ENCODE peak calls at places on chromosome 22, in ten cellular contexts. S, P, T, D, Q, K, J, F, Y and C are unnamed samples.

GRCh38 chr22:20552913-20553401 is 45.5 kb downstream of the MED15 start:
- DNase-seq in T (no peak), J (peak; percentile 74), F (no peak), D (peak; percentile 53), Y (no peak), K (peak; percentile 83), S (no peak), Q (no peak), P (peak; percentile 74), C (no peak)

GRCh38 chr22:26364066-26365015 is 64.7 kb upstream of the ASPHD2 start:
- DNase-seq in S (no peak), F (peak; percentile 31), J (peak; percentile 37), K (peak; percentile 80), T (peak; percentile 54), Q (peak; percentile 36), P (no peak), D (peak; percentile 20), Y (no peak), C (peak; percentile 61)

GRCh38 chr22:22666307-22667091 is 22.1 kb downstream of the GGTLC2 start:
- DNase-seq in S (no peak), D (no peak), J (no peak), F (no peak), Y (peak; percentile 66), T (peak; percentile 60), Q (peak; percentile 8), K (peak; percentile 46), P (no peak), C (peak; percentile 68)

GRCh38 chr22:37898441-37899181 is 7.5 kb upstream of the MICALL1 start:
- DNase-seq in K (no peak), P (no peak), S (no peak), D (no peak), T (no peak), Y (no peak), Q (no peak), F (no peak), J (no peak), C (no peak)

GRCh38 chr22:44092636-44093220 is 68.6 kb downstream of the PARVB start:
- DNase-seq in S (no peak), F (no peak), K (no peak), D (no peak), Q (no peak), P (no peak), T (no peak), Y (no peak), J (no peak), C (no peak)

GRCh38 chr22:40414838-40415505 is 44.6 kb downstream of the SGSM3 start:
- DNase-seq in K (no peak), D (no peak), P (peak; percentile 85), Y (no peak), F (no peak), Q (no peak), J (peak; percentile 10), T (peak; percentile 68), S (no peak), C (no peak)

GRCh38 chr22:23380911-23381310 is 199.2 kb downstream of the IGLL1 start:
- DNase-seq in F (no peak), S (no peak), T (no peak), P (no peak), D (no peak), Y (no peak), J (no peak), K (no peak), Q (no peak), C (no peak)

GRCh38 chr22:26304730-26305129 is 124.3 kb upstream of the ASPHD2 start:
- DNase-seq in D (no peak), P (no peak), J (no peak), K (no peak), S (no peak), F (no peak), T (no peak), Q (no peak), Y (no peak), C (no peak)

GRCh38 chr22:19891350-19892248 is 36.9 kb upstream of the GNB1L start:
- DNase-seq in S (no peak), P (peak; percentile 89), Q (no peak), K (peak; percentile 89), F (peak; percentile 63), J (no peak), D (no peak), Y (no peak), T (no peak), C (no peak)

GRCh38 chr22:22953796-22954195 is 66.2 kb downstream of the IGLL5 start:
- DNase-seq in D (no peak), K (no peak), S (no peak), P (no peak), Y (no peak), F (no peak), T (no peak), Q (no peak), J (no peak), C (no peak)

GRCh38 chr22:20567993-20568417 is 60.6 kb downstream of the MED15 start:
- DNase-seq in Q (no peak), F (no peak), D (no peak), Y (peak; percentile 49), K (peak; percentile 59), S (no peak), J (no peak), T (no peak), P (peak; percentile 53), C (no peak)

GRCh38 chr22:19637405-19638281 is 76.7 kb upstream of the SEPTIN5 start:
- DNase-seq in Q (no peak), F (no peak), T (no peak), D (no peak), P (no peak), S (no peak), K (no peak), Y (no peak), J (no peak), C (no peak)

GRCh38 chr22:22164541-22165272 is 79.9 kb upstream of the VPREB1 start:
- DNase-seq in S (no peak), Y (no peak), D (no peak), T (no peak), J (no peak), Q (no peak), F (no peak), K (no peak), P (no peak), C (no peak)

GRCh38 chr22:30607300-30607930 is 441 bp downstream of the TCN2 start:
- DNase-seq in K (no peak), D (no peak), S (no peak), P (no peak), Y (no peak), J (no peak), Q (no peak), F (no peak), T (no peak), C (no peak)

GRCh38 chr22:30605449-30606110 is 1.4 kb upstream of the TCN2 start:
- DNase-seq in Q (peak; percentile 69), S (no peak), K (peak; percentile 25), T (peak; percentile 78), F (peak; percentile 56), Y (peak; percentile 68), D (no peak), J (peak; percentile 26), P (no peak), C (peak; percentile 54)

GRCh38 chr22:30609260-30610185 is 2.5 kb downstream of the TCN2 start:
- DNase-seq in S (no peak), F (peak; percentile 75), J (peak; percentile 35), P (no peak), T (peak; percentile 82), Q (peak; percentile 78), D (no peak), K (peak; percentile 86), Y (peak; percentile 76), C (no peak)

GRCh38 chr22:30606455-30607299 is at the start of gene TCN2:
- DNase-seq in P (peak; percentile 88), T (peak; percentile 86), D (peak; percentile 68), J (peak; percentile 69), Y (peak; percentile 89), S (peak; percentile 45), K (peak; percentile 77), Q (peak; percentile 69), F (peak; percentile 79), C (peak; percentile 73)

GRCh38 chr22:30607939-30608338 is 965 bp downstream of the TCN2 start:
- DNase-seq in D (no peak), K (no peak), T (no peak), Q (no peak), Y (no peak), P (no peak), S (no peak), F (no peak), J (no peak), C (no peak)
- H3K4me3 ChIP-seq in D (no peak overlapping the region), K (no peak overlapping the region), T (no peak overlapping the region), Q (no peak overlapping the region), Y (peak overlapping the region; percentile 64), P (peak overlapping the region; percentile 82), S (no peak overlapping the region), F (no peak overlapping the region), J (no peak overlapping the region), C (peak overlapping the region; percentile 77)

GRCh38 chr22:42174062-42174461 is 43.5 kb upstream of the CYP2D6 start:
- DNase-seq in D (no peak), F (no peak), T (no peak), J (no peak), S (no peak), P (no peak), K (peak; percentile 73), Y (no peak), Q (no peak), C (no peak)
- TF ChIP-seq POLR2A in D (no peak), F (no peak), T (no peak), J (no peak), S (no peak), P (no peak), K (no peak), Y (no peak), Q (no peak), C (no peak)

DNA sequence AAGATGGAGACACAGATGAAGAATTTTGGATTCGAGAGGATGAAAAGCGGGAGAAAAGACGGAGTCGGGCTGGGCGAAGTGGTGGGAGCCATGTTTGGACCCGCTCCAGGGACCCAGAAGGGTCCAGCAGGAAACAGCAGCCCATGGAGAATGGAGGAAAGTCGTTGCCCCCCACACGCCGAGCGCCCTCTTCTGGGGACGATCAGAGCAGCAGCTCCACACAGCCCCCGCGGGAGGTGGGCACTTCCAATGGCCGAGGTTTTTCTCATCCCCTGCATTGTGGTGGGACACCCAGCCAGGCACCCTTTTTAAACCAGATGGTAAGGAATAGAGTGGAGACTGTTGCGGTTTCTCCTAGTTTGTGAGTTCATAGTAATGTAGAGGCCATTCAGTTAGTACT is 22.8 kb upstream of the SLC25A18 start:
- DNase-seq in J (no peak), Q (no peak), S (no peak), K (no peak), Y (no peak), F (no peak), T (no peak), P (no peak), D (no peak), C (no peak)
- TF ChIP-seq CTCF in J (no peak), Q (no peak), S (no peak), K (no peak), Y (no peak), F (no peak), T (no peak), P (no peak), D (no peak), C (no peak)

DNA sequence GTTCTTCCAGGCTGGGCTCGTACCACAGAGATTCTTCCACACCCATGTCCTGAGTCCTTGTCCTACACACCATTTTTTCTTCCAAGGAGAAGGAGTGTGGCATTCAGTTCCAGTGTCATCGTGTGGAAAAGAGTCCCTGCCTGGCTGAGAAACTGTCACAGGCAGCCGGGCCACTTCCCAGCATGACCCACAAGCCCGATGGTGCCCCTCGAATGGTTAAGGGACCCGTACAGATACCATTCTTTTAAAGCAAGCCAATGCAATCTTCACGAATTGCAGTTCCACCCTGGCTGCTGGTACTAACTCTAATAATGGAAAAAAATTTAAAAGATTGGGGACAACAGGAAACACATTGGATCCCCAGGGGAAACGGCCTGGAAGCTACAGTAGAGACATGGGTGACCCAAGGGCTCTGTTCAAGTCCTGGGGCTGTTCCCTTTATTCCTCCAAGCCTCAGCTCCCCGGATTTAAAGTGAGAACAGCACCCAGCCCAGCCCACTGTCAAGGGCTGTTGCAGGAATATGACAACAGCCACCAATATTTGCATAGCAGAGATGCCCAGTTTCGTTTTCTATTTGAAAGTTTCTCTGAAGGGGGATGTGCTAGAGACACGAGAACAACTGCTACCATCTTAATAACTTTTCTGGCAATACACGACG is 80.9 kb upstream of the WNT7B start:
- DNase-seq in F (peak; percentile 64), K (no peak), S (peak; percentile 53), T (peak; percentile 55), D (peak; percentile 48), P (peak; percentile 80), Y (peak; percentile 47), J (peak; percentile 76), Q (no peak), C (peak; percentile 50)
- H3K4me3 ChIP-seq in F (peak overlapping the region; percentile 24), K (no peak overlapping the region), S (peak overlapping the region; percentile 14), T (no peak overlapping the region), D (peak overlapping the region; percentile 87), P (peak overlapping the region; percentile 42), Y (peak overlapping the region; percentile 3), J (peak overlapping the region; percentile 90), Q (no peak overlapping the region), C (no peak overlapping the region)